ENCODE peak calls at places on chromosomes 4 and X, in ten cellular contexts. H is tibial nerve; C is body of pancreas; V is dorsolateral prefrontal cortex; T is transverse colon; R is lower lobe of right lung; W is left lung; U is CD4-positive, CD25-positive, alpha-beta regulatory T cell; P is neuronal stem cell; I is brain microvascular endothelial cell. G is an unnamed sample.

GRCh38 chr4:70741872-70742271 is 20.1 kb downstream of the RUFY3 start:
- DNase-seq in C (no peak), W (no peak), V (no peak), H (no peak), I (peak), R (no peak), T (no peak), P (no peak), U (no peak), G (no peak)

GRCh38 chrX:74119016-74119910 is 184.7 kb upstream of the ZCCHC13 start:
- DNase-seq in T (no peak), H (no peak), P (no peak), W (no peak), U (no peak), I (peak), R (no peak), C (no peak), V (no peak), G (no peak)

GRCh38 chr4:175469519-175469918 is 342.5 kb downstream of the GPM6A start:
- DNase-seq in T (no peak), H (no peak), I (peak), U (no peak), R (no peak), C (no peak), V (no peak), P (no peak), W (no peak), G (no peak)

GRCh38 chr4:139603576-139604387 is 47.8 kb upstream of the SETD7 start:
- DNase-seq in P (peak), U (peak), C (peak), R (no peak), T (peak), V (no peak), W (no peak), I (peak), H (no peak), G (no peak)

GRCh38 chr4:183408791-183409190 is 35.6 kb upstream of the CDKN2AIP start:
- DNase-seq in P (no peak), H (no peak), T (peak), U (no peak), V (no peak), W (no peak), R (no peak), I (no peak), C (no peak), G (no peak)

GRCh38 chr4:7877131-7877530 is 62.5 kb downstream of the AFAP1 start:
- DNase-seq in C (no peak), W (no peak), V (no peak), U (no peak), I (no peak), H (no peak), R (no peak), T (no peak), P (no peak), G (no peak)

GRCh38 chrX:112694811-112695210 is 15.1 kb upstream of the LHFPL1 start:
- DNase-seq in W (no peak), H (no peak), C (no peak), V (no peak), U (no peak), P (no peak), T (no peak), I (no peak), R (no peak), G (no peak)

GRCh38 chr4:141395919-141396318 is 175.2 kb downstream of the ZNF330 start:
- DNase-seq in R (no peak), H (no peak), V (no peak), C (no peak), I (no peak), P (no peak), T (no peak), W (no peak), U (no peak), G (no peak)

GRCh38 chrX:104668550-104668949 is 102.6 kb downstream of the IL1RAPL2 start:
- DNase-seq in P (no peak), V (no peak), R (no peak), I (no peak), W (no peak), T (no peak), U (no peak), C (no peak), H (no peak), G (no peak)

GRCh38 chr4:60461551-60461950 is 738.6 kb upstream of the ADGRL3 start:
- DNase-seq in R (no peak), U (no peak), H (no peak), W (no peak), C (no peak), I (no peak), T (no peak), P (no peak), V (no peak), G (no peak)

GRCh38 chr4:105622269-105622668 is 69.8 kb downstream of the ARHGEF38 start:
- DNase-seq in V (no peak), P (no peak), I (no peak), R (no peak), T (no peak), U (no peak), H (no peak), W (no peak), C (no peak), G (no peak)

GRCh38 chrX:85084770-85085393 is 81.2 kb downstream of the APOOL start:
- DNase-seq in R (no peak), W (no peak), H (no peak), T (no peak), U (peak), I (peak), C (peak), V (no peak), P (peak), G (no peak)

GRCh38 chr4:76624271-76624681 is 189.2 kb downstream of the SHROOM3 start:
- DNase-seq in T (no peak), I (peak), P (peak), C (peak), W (no peak), V (no peak), R (no peak), U (no peak), H (peak), G (peak)

GRCh38 chrX:155757366-155757765 is 123.8 kb upstream of the VAMP7 start:
- DNase-seq in W (no peak), C (no peak), P (no peak), I (no peak), H (no peak), V (no peak), U (no peak), R (no peak), T (no peak), G (no peak)

GRCh38 chr4:51906167-51906647 is 63.3 kb downstream of the DCUN1D4 start:
- DNase-seq in T (no peak), C (no peak), R (no peak), V (no peak), W (no peak), H (no peak), I (no peak), U (no peak), P (no peak), G (no peak)

GRCh38 chr4:82786004-82786400 is 12.6 kb downstream of the SCD5 start:
- DNase-seq in I (no peak), W (no peak), V (no peak), P (no peak), T (no peak), U (no peak), H (no peak), R (no peak), C (no peak), G (no peak)
- H3K27ac ChIP-seq in I (peak), W (no peak), V (peak), P (no peak), T (no peak), U (no peak), H (peak), R (no peak), C (no peak), G (no peak)

GRCh38 chr4:145181091-145181501 is 707 bp upstream of the OTUD4 start:
- DNase-seq in H (no peak), T (no peak), I (no peak), U (no peak), C (no peak), W (no peak), P (no peak), V (no peak), R (no peak), G (no peak)

GRCh38 chr4:145177906-145178538 is 2.4 kb downstream of the OTUD4 start:
- DNase-seq in U (peak), P (no peak), V (no peak), C (no peak), T (no peak), H (no peak), R (no peak), I (no peak), W (no peak), G (no peak)

GRCh38 chr4:145178740-145179139 is 1.6 kb downstream of the OTUD4 start:
- DNase-seq in W (no peak), V (no peak), R (no peak), I (no peak), C (no peak), P (no peak), T (no peak), H (no peak), U (peak), G (no peak)

GRCh38 chr4:145180298-145181090 is at the start of gene OTUD4:
- DNase-seq in P (peak), V (peak), I (peak), T (peak), R (peak), U (peak), C (peak), H (peak), W (peak), G (peak)

GRCh38 chr4:145179201-145179860 is 1.1 kb downstream of the OTUD4 start:
- DNase-seq in H (peak), W (peak), V (peak), R (peak), I (peak), T (peak), C (peak), U (peak), P (no peak), G (no peak)
- H3K27ac ChIP-seq in H (peak), W (peak), V (peak), R (peak), I (peak), T (peak), C (peak), U (peak), P (no peak), G (peak)

DNA sequence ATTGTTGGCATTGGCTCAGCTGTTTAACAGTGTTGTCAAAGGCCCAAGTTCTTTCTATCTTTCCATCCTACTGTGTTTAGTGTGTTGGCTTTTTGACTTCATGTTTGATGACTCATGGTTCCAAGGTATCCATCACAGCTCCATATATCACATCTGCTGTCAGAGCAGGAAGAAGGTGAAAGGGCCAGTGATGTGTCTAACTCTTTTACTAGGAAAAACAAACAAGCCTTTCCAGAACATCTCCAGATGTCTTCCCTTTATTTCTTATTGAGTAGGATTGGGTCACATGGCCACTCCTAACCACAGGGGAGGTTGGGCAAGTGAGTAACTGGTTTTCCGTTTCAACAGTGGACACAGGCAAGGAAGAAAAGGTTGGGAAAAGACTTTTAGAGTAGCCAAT is 65.2 kb downstream of the PHEX start:
- DNase-seq in W (no peak), P (no peak), R (no peak), T (no peak), H (no peak), I (no peak), U (no peak), C (no peak), V (no peak), G (no peak)
- H3K27ac ChIP-seq in W (no peak), P (no peak), R (no peak), T (peak), H (no peak), I (no peak), U (no peak), C (no peak), V (no peak), G (no peak)

DNA sequence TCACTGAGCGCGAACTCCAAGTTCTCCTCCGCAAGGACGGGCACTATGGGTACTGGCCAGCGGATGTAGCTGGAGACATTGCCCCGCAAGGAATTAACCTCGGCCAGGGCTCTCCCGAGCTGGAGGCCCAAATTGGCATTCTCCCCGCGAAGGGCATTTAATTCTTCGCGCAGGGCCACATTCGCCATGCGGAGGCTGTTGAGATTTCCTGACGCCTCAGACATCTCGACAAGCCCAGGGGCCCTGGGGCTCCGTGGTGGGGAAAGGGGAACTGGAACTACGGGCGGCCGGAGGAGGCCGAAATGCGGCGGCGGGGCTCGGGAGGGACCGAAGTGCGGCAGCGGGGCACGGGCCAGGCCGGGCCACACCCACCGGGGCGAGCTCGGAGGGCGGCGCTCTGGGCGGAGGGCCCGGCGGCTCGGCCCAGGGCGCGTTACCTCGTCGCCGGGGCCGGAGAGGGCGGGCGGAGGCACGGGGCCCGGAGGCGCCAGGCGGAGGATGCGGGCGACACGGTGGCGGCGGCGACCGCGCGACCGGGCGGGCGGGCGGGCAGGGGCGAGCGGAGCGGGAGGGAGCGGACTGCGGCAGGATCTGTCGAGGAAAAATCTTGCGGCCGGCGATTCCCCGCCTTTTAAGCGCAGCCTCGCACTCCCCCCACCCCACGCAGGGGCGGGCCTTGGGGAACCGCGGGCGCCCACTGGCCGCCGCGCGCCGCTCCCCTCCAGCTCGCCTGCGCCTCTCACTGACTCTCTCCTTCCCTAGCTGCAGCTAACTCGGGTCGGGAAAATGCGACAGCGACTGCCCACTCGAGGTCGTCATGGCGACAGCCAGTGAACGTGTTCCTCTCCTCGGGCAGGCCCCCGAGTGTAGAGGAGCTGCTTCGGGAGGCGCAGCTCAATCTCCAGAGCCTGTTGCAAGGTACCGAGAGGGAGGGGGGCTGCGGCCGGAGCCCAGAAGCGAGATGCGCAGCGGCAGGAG is at the start of gene RTL5:
- DNase-seq in W (peak), H (peak), V (peak), C (peak), I (peak), U (no peak), T (peak), R (peak), P (peak), G (peak)
- H3K27ac ChIP-seq in W (peak), H (peak), V (peak), C (no peak), I (no peak), U (no peak), T (peak), R (peak), P (peak), G (peak)

GRCh38 chr4:40238008-40238699 is 41.3 kb downstream of the RHOH start:
- DNase-seq in P (no peak), C (no peak), U (no peak), T (no peak), H (no peak), R (no peak), W (no peak), I (no peak), V (no peak), G (no peak)
- H3K27ac ChIP-seq in P (no peak), C (no peak), U (peak), T (no peak), H (no peak), R (peak), W (peak), I (no peak), V (no peak), G (no peak)

DNA sequence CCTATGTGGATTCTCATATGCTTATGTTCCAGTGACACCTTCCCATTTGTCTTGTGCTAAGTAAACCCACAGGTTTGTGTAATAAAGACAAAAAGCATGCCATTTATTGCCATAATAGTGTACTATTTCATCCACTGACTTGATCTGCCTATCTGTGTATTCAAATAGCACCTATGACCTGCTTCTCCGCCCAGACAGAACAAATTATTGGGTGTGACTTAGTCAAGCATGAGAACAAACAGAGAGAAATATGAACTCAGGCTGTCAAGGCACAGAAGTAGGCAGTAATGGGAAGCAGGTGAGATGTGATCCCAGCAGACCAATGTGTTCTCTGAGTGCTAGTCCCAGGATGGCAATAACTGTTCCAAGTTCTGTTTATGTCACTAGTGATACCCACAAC is 25.4 kb downstream of the ELOVL6 start:
- DNase-seq in H (no peak), C (no peak), W (no peak), U (no peak), P (no peak), I (no peak), V (no peak), T (peak), R (no peak), G (no peak)
- H3K27ac ChIP-seq in H (no peak), C (no peak), W (no peak), U (no peak), P (no peak), I (no peak), V (no peak), T (peak), R (no peak), G (no peak)

DNA sequence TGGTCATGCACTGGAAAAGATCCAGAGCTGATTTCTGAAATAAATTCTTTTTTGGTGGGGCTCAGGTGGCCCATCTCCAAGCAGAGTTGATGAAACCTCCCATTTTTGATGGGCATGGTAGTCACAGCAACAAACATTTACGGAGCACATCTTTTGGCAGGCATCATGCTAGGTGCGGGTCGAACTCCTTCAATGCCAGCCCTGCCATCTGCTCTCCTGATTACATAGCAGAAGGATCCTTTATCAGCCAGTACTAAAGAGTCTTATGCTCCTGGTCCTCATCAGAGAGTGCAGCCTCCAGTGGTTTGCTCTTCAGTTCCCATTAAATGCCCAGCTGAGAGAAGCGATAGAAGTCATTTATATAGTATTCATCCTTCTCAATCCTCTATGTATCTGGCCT is 121.8 kb downstream of the GRXCR1 start:
- DNase-seq in U (no peak), T (no peak), I (no peak), W (no peak), V (no peak), H (no peak), P (no peak), R (no peak), C (no peak), G (no peak)
- H3K27ac ChIP-seq in U (no peak), T (no peak), I (no peak), W (no peak), V (no peak), H (no peak), P (no peak), R (no peak), C (no peak), G (no peak)

GRCh38 chr4:108644237-108644636 is 6.2 kb upstream of the OSTC start:
- DNase-seq in U (no peak), H (no peak), W (no peak), P (no peak), T (no peak), C (no peak), I (no peak), R (no peak), V (no peak), G (no peak)
- H3K27ac ChIP-seq in U (no peak), H (no peak), W (no peak), P (no peak), T (no peak), C (no peak), I (no peak), R (no peak), V (no peak), G (no peak)

GRCh38 chr4:54678826-54679225 is 21.1 kb downstream of the KIT start:
- DNase-seq in P (no peak), R (no peak), C (no peak), W (no peak), V (no peak), T (no peak), U (no peak), I (no peak), H (no peak), G (no peak)

GRCh38 chr4:54676062-54676461 is 18.3 kb downstream of the KIT start:
- DNase-seq in P (no peak), V (no peak), I (no peak), H (no peak), T (no peak), U (no peak), R (no peak), W (no peak), C (no peak), G (no peak)

GRCh38 chr4:54677416-54677815 is 19.7 kb downstream of the KIT start:
- DNase-seq in T (no peak), W (no peak), P (no peak), U (no peak), I (no peak), C (no peak), V (no peak), R (no peak), H (no peak), G (no peak)

GRCh38 chr4:54683616-54684346 is 26.0 kb downstream of the KIT start:
- DNase-seq in T (no peak), V (no peak), U (peak), H (no peak), W (no peak), P (no peak), I (no peak), C (no peak), R (no peak), G (no peak)

DNA sequence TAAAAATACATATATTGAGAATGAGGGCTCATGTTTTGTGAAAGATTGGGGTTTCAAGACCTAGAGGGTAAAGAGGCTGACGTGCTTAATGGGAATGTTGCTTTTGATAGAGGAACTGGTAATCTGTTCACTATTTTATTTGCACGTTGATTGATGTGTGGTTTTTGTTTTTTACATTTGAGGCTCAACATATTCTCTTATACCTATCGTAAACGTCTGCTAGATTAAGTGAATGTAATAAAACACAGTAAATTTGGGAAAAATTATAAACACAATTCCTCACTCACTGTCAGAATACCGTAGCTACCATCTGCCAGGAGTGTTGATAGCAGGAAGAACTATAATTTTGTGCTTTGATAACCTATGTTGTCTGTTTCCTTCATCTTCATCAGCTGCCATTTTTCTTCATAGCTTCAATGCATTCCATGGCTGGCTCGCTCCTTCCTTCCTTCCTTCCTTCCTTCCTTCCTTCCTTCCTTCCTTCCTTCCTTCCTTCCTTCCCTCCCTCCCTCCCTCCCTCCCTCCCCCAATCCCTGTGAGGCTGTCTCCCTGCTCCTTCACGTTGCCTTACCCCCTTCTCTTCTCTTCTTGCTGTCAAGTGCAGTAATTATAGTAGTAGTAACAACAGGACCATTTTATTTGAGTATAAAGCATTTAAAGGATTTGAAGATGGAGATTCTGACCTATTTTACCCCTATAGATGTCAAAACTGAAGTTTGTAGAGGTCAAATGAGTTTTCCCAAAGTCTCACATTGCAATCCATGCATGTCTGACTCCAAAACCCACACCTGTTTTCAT is 20.3 kb downstream of the KIT start:
- DNase-seq in H (no peak), R (no peak), V (no peak), C (no peak), T (no peak), W (no peak), I (no peak), U (no peak), P (no peak), G (no peak)
- H3K27ac ChIP-seq in H (no peak), R (no peak), V (no peak), C (no peak), T (no peak), W (no peak), I (no peak), U (no peak), P (no peak), G (no peak)